ENCODE peak calls at places on chromosomes 3 and 15, in five cellular contexts. One of them, this sample, is unnamed.

GRCh38 chr3:59446775-59447465 is 397.1 kb upstream of the CFAP20DC start:
- DNase-seq in PC-3: peak
- DNase-seq in fibroblast of pulmonary artery: no peak
- DNase-seq in T-helper 2 cell: no peak
- DNase-seq in ELF-1: peak
- DNase-seq in this sample: no peak

GRCh38 chr3:136957751-136958288 is at the start of gene IL20RB:
- DNase-seq in PC-3: no peak
- DNase-seq in fibroblast of pulmonary artery: peak
- DNase-seq in T-helper 2 cell: no peak
- DNase-seq in ELF-1: peak
- DNase-seq in this sample: no peak

GRCh38 chr15:27210176-27210575 is 239.2 kb downstream of the GABRG3 start:
- DNase-seq in PC-3: no peak
- DNase-seq in fibroblast of pulmonary artery: no peak
- DNase-seq in T-helper 2 cell: no peak
- DNase-seq in ELF-1: no peak
- DNase-seq in this sample: no peak

GRCh38 chr15:74817370-74817737 is 4.7 kb downstream of the LMAN1L start:
- DNase-seq in PC-3: peak
- DNase-seq in fibroblast of pulmonary artery: peak
- DNase-seq in T-helper 2 cell: no peak
- DNase-seq in ELF-1: peak
- DNase-seq in this sample: no peak

GRCh38 chr3:123759311-123759710 is 124.8 kb downstream of the MYLK start:
- DNase-seq in PC-3: no peak
- DNase-seq in fibroblast of pulmonary artery: no peak
- DNase-seq in T-helper 2 cell: no peak
- DNase-seq in ELF-1: no peak
- DNase-seq in this sample: no peak

GRCh38 chr3:64268926-64269325 is 43.7 kb upstream of the PRICKLE2 start:
- DNase-seq in PC-3: no peak
- DNase-seq in fibroblast of pulmonary artery: no peak
- DNase-seq in T-helper 2 cell: no peak
- DNase-seq in ELF-1: no peak
- DNase-seq in this sample: no peak

GRCh38 chr15:65862682-65863081 is 6.6 kb upstream of the RAB11A start:
- DNase-seq in PC-3: peak
- DNase-seq in fibroblast of pulmonary artery: peak
- DNase-seq in T-helper 2 cell: peak
- DNase-seq in ELF-1: peak
- DNase-seq in this sample: no peak

GRCh38 chr3:44628716-44629115 is 3.9 kb downstream of the ZNF197 start:
- DNase-seq in PC-3: no peak
- DNase-seq in fibroblast of pulmonary artery: no peak
- DNase-seq in T-helper 2 cell: no peak
- DNase-seq in ELF-1: no peak
- DNase-seq in this sample: no peak

GRCh38 chr3:123448503-123449091 is at the start of gene ADCY5:
- DNase-seq in PC-3: no peak
- DNase-seq in fibroblast of pulmonary artery: no peak
- DNase-seq in T-helper 2 cell: no peak
- DNase-seq in ELF-1: peak
- DNase-seq in this sample: no peak

This sample was measured in epithelial cell of proximal tubule.